ENCODE peak calls at places on chromosomes 5 and 9, in six cellular contexts. D, P, W, E, M and U are unnamed samples.
A peak's percentile ranks its signal among the peaks of the same experiment; 100 is the strongest.

GRCh38 chr9:121372563-121373400 is 2.7 kb upstream of the STOM start:
- DNase-seq in D (peak; percentile 72), P (no peak), W (peak; percentile 74), E (no peak), M (no peak), U (no peak)

GRCh38 chr9:81767921-81768320 is 78.6 kb upstream of the TLE1 start:
- DNase-seq in D (no peak), P (no peak), W (no peak), E (no peak), M (no peak), U (no peak)

GRCh38 chr5:143932584-143932983 is 120.6 kb downstream of the HMHB1 start:
- DNase-seq in D (peak; percentile 61), P (no peak), W (peak; percentile 18), E (no peak), M (no peak), U (no peak)

GRCh38 chr9:17134843-17135577 is at the start of gene CNTLN:
- DNase-seq in D (peak; percentile 92), P (peak; percentile 49), W (peak; percentile 88), E (peak; percentile 48), M (peak; percentile 96), U (peak; percentile 29)

GRCh38 chr5:133746834-133747233 is 134.5 kb upstream of the FSTL4 start:
- DNase-seq in D (no peak), P (no peak), W (no peak), E (no peak), M (no peak), U (no peak)

GRCh38 chr9:90857855-90858254 is 56.2 kb downstream of the SYK start:
- DNase-seq in D (no peak), P (no peak), W (no peak), E (no peak), M (no peak), U (no peak)

GRCh38 chr5:106205916-106206571 is 1464.7 kb downstream of the EFNA5 start:
- DNase-seq in D (no peak), P (no peak), W (no peak), E (no peak), M (no peak), U (no peak)

GRCh38 chr5:135890296-135890695 is 5.3 kb downstream of the IL9 start:
- DNase-seq in D (no peak), P (no peak), W (no peak), E (no peak), M (no peak), U (no peak)

GRCh38 chr5:158313739-158314464 is 455.0 kb upstream of the CLINT1 start:
- DNase-seq in D (no peak), P (no peak), W (no peak), E (no peak), M (no peak), U (no peak)

GRCh38 chr5:164562271-164562856 is 1056.9 kb downstream of the MAT2B start:
- DNase-seq in D (peak; percentile 5), P (no peak), W (peak; percentile 18), E (no peak), M (no peak), U (no peak)

GRCh38 chr5:6573651-6574101 is 59.2 kb downstream of the NSUN2 start:
- DNase-seq in D (no peak), P (no peak), W (no peak), E (no peak), M (no peak), U (no peak)

GRCh38 chr5:132500931-132501628 is 10.5 kb upstream of the IRF1 start:
- DNase-seq in D (peak; percentile 76), P (no peak), W (peak; percentile 61), E (no peak), M (peak; percentile 73), U (no peak)

GRCh38 chr5:126300293-126300692 is 122.9 kb upstream of the GRAMD2B start:
- DNase-seq in D (no peak), P (no peak), W (no peak), E (no peak), M (no peak), U (no peak)

GRCh38 chr5:81334304-81335061 is 33.1 kb downstream of the ZCCHC9 start:
- DNase-seq in D (peak; percentile 32), P (no peak), W (no peak), E (no peak), M (no peak), U (no peak)

GRCh38 chr5:174793684-174794328 is 69.4 kb downstream of the MSX2 start:
- DNase-seq in D (peak; percentile 57), P (no peak), W (peak; percentile 45), E (no peak), M (peak; percentile 43), U (no peak)

GRCh38 chr5:98069876-98070512 is 703.5 kb upstream of the RGMB start:
- DNase-seq in D (peak; percentile 43), P (no peak), W (no peak), E (no peak), M (no peak), U (no peak)

GRCh38 chr5:134445841-134446818 is 34.4 kb upstream of the CDKN2AIPNL start:
- DNase-seq in D (no peak), P (no peak), W (no peak), E (no peak), M (no peak), U (peak; percentile 70)

GRCh38 chr9:104819033-104819432 is 55.1 kb downstream of the NIPSNAP3B start:
- DNase-seq in D (no peak), P (no peak), W (no peak), E (no peak), M (no peak), U (no peak)

GRCh38 chr5:158812381-158812780 is 287.3 kb downstream of the EBF1 start:
- DNase-seq in D (no peak), P (no peak), W (no peak), E (no peak), M (no peak), U (no peak)

GRCh38 chr5:88290801-88291200 is 22.2 kb upstream of the TMEM161B start:
- DNase-seq in D (peak; percentile 47), P (no peak), W (peak; percentile 10), E (no peak), M (no peak), U (no peak)

GRCh38 chr9:134734270-134734669 is 92.7 kb downstream of the COL5A1 start:
- DNase-seq in D (peak; percentile 62), P (peak; percentile 55), W (peak; percentile 85), E (no peak), M (no peak), U (no peak)

GRCh38 chr9:99013550-99013949 is 69.8 kb downstream of the COL15A1 start:
- DNase-seq in D (no peak), P (no peak), W (no peak), E (no peak), M (no peak), U (no peak)

GRCh38 chr9:36802171-36802920 is 229.7 kb downstream of the MELK start:
- DNase-seq in D (peak; percentile 53), P (no peak), W (peak; percentile 19), E (peak; percentile 4), M (no peak), U (no peak)

GRCh38 chr9:124261787-124262595 is 4.2 kb downstream of the NEK6 start:
- DNase-seq in D (no peak), P (no peak), W (peak; percentile 45), E (no peak), M (no peak), U (no peak)
- H3K4me3 ChIP-seq in D (peak overlapping the region; percentile 36), P (no peak overlapping the region), W (peak overlapping the region; percentile 96), E (no peak overlapping the region), M (no peak overlapping the region), U (no peak overlapping the region)

GRCh38 chr5:177089146-177089545 is 2.4 kb downstream of the FGFR4 start:
- DNase-seq in D (no peak), P (no peak), W (peak; percentile 37), E (no peak), M (no peak), U (no peak)

GRCh38 chr5:177085985-177086917 is at the start of gene FGFR4:
- DNase-seq in D (peak; percentile 45), P (no peak), W (peak; percentile 64), E (no peak), M (peak; percentile 45), U (no peak)

GRCh38 chr5:177086918-177087706 is 397 bp downstream of the FGFR4 start:
- DNase-seq in D (no peak), P (no peak), W (peak; percentile 64), E (no peak), M (no peak), U (peak; percentile 42)

GRCh38 chr5:177089825-177090641 is 3.3 kb downstream of the FGFR4 start:
- DNase-seq in D (no peak), P (no peak), W (no peak), E (no peak), M (no peak), U (no peak)

GRCh38 chr5:177087707-177088005 is 941 bp downstream of the FGFR4 start:
- DNase-seq in D (no peak), P (no peak), W (no peak), E (no peak), M (no peak), U (no peak)
- H3K4me3 ChIP-seq in D (no peak overlapping the region), P (no peak overlapping the region), W (no peak overlapping the region), E (no peak overlapping the region), M (no peak overlapping the region), U (peak overlapping the region; percentile 59)

GRCh38 chr9:128884164-128884563 is 2.2 kb downstream of the LRRC8A start:
- DNase-seq in D (no peak), P (no peak), W (no peak), E (no peak), M (no peak), U (no peak)
- H3K4me3 ChIP-seq in D (peak overlapping the region; percentile 5), P (no peak overlapping the region), W (peak overlapping the region; percentile 97), E (no peak overlapping the region), M (peak overlapping the region; percentile 100), U (no peak overlapping the region)

DNA sequence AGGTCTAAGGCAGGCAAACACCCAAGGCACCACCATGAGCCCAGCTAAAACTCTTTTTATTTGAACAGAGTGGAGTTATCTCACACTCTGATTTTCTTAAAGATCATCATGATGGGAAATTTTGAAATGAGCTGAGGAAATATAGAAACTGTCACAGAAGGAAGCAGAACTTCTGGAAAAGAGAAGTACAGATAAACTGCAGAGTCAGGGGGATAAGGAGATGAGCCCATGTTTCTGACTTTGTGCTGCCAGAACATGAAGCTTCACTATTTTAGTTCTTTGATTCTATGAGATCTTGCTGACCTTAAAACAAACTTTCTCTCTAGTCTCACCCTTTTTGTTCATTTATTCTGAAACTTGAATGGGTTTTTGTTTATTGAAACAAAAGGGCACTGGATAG is 406.5 kb upstream of the EDIL3 start:
- DNase-seq in D (no peak), P (no peak), W (no peak), E (no peak), M (no peak), U (no peak)
- H3K4me3 ChIP-seq in D (no peak overlapping the region), P (no peak overlapping the region), W (no peak overlapping the region), E (no peak overlapping the region), M (no peak overlapping the region), U (no peak overlapping the region)

DNA sequence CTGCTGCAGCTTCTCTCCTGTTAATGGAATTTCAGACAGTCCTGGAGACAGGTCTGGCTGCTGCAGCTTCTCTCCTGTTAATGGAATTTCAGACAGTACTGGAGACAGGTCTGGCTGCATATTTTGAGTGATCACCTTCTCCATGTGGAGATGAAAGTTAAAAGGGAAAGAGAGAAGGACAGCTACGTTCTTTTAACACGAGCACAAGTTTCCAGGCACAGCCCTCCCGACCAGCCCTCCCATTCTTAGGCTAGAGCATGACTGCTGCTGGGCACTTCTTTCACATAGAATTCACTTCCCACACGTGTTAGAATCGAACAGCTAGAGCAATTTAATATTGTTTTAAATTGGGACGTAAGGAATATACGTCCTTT is 133.3 kb upstream of the DMRT1 start:
- DNase-seq in D (peak; percentile 10), P (no peak), W (peak; percentile 45), E (no peak), M (no peak), U (no peak)
- H3K4me3 ChIP-seq in D (peak overlapping the region; percentile 24), P (peak overlapping the region; percentile 22), W (peak overlapping the region; percentile 67), E (peak overlapping the region; percentile 11), M (peak overlapping the region; percentile 31), U (no peak overlapping the region)